ENCODE peak calls at places on chromosomes 12 and 14, in nine cellular contexts. V is upper lobe of right lung; H is hypothalamus; F is hepatic stellate cell; S is RPMI8226; O is EL; M is CD4-positive, alpha-beta memory T cell; Z is NCI-H82; U is heart left ventricle. G is an unnamed sample.
A peak's percentile ranks its signal among the peaks of the same experiment; 100 is the strongest.

GRCh38 chr14:77022219-77022852 is 6.2 kb downstream of the IRF2BPL start:
- DNase-seq in Z (peak; percentile 36), O (no peak), V (no peak), U (no peak), S (peak; percentile 79), H (no peak), F (no peak), M (no peak), G (no peak)

GRCh38 chr14:64937821-64938193 is 4.7 kb downstream of the GPX2 start:
- DNase-seq in S (no peak), H (no peak), Z (peak; percentile 12), U (no peak), F (no peak), M (no peak), O (no peak), V (no peak), G (no peak)

GRCh38 chr14:51472881-51473280 is 178.8 kb upstream of the FRMD6 start:
- DNase-seq in Z (peak; percentile 96), V (no peak), F (no peak), H (no peak), U (no peak), M (no peak), O (peak; percentile 68), S (no peak), G (no peak)

GRCh38 chr14:77950371-77950770 is 150.5 kb downstream of the ADCK1 start:
- DNase-seq in V (no peak), S (no peak), O (no peak), H (no peak), F (no peak), M (no peak), Z (no peak), U (no peak), G (no peak)

GRCh38 chr12:95574799-95575452 is 23.6 kb upstream of the USP44 start:
- DNase-seq in H (no peak), O (peak; percentile 57), V (no peak), U (no peak), M (no peak), S (no peak), F (peak; percentile 58), Z (peak; percentile 64), G (peak; percentile 31)

GRCh38 chr12:115866909-115867525 is 410.5 kb downstream of the MED13L start:
- DNase-seq in F (no peak), U (no peak), S (no peak), O (no peak), M (no peak), V (no peak), H (no peak), Z (peak; percentile 19), G (no peak)

GRCh38 chr14:98907981-98908544 is 363.9 kb downstream of the BCL11B start:
- DNase-seq in M (no peak), F (no peak), H (no peak), O (no peak), S (no peak), Z (peak; percentile 78), V (no peak), U (no peak), G (no peak)

GRCh38 chr12:32312049-32312670 is 87.2 kb upstream of the FGD4 start:
- DNase-seq in M (peak; percentile 31), H (no peak), U (no peak), F (peak; percentile 29), V (no peak), S (peak; percentile 56), Z (peak; percentile 74), O (peak; percentile 65), G (peak; percentile 48)

G was measured in HS-27A.